ENCODE peak calls at places on chromosome 1, in four cellular contexts. W is HepG2; O is AG04449; Q is CD8-positive, alpha-beta memory T cell. T is an unnamed sample.

GRCh38 chr1:208803371-208803811 is 559.2 kb upstream of the PLXNA2 start:
- DNase-seq in W (no peak), O (no peak), Q (no peak), T (no peak)

GRCh38 chr1:115729765-115730164 is 38.7 kb downstream of the CASQ2 start:
- DNase-seq in W (no peak), O (no peak), Q (no peak), T (no peak)

GRCh38 chr1:227315500-227316346 is 2.6 kb downstream of the CDC42BPA start:
- DNase-seq in W (peak; percentile 79), O (no peak), Q (no peak), T (peak; percentile 38)

GRCh38 chr1:234533975-234534876 is 55.2 kb upstream of the TARBP1 start:
- DNase-seq in W (no peak), O (peak; percentile 98), Q (no peak), T (peak; percentile 99)

GRCh38 chr1:225963735-225964530 is 22.9 kb upstream of the LEFTY2 start:
- DNase-seq in W (no peak), O (no peak), Q (no peak), T (no peak)

GRCh38 chr1:184827600-184828368 is 73.1 kb upstream of the EDEM3 start:
- DNase-seq in W (no peak), O (no peak), Q (no peak), T (peak; percentile 83)

GRCh38 chr1:65724151-65724550 is 68.5 kb upstream of the PDE4B start:
- DNase-seq in W (no peak), O (no peak), Q (no peak), T (no peak)

GRCh38 chr1:115189814-115190541 is 100.7 kb upstream of the TSPAN2 start:
- DNase-seq in W (no peak), O (peak; percentile 94), Q (no peak), T (peak; percentile 85)

GRCh38 chr1:92486251-92487077 is at the start of gene GFI1:
- DNase-seq in W (peak; percentile 49), O (no peak), Q (peak; percentile 56), T (no peak)

DNA sequence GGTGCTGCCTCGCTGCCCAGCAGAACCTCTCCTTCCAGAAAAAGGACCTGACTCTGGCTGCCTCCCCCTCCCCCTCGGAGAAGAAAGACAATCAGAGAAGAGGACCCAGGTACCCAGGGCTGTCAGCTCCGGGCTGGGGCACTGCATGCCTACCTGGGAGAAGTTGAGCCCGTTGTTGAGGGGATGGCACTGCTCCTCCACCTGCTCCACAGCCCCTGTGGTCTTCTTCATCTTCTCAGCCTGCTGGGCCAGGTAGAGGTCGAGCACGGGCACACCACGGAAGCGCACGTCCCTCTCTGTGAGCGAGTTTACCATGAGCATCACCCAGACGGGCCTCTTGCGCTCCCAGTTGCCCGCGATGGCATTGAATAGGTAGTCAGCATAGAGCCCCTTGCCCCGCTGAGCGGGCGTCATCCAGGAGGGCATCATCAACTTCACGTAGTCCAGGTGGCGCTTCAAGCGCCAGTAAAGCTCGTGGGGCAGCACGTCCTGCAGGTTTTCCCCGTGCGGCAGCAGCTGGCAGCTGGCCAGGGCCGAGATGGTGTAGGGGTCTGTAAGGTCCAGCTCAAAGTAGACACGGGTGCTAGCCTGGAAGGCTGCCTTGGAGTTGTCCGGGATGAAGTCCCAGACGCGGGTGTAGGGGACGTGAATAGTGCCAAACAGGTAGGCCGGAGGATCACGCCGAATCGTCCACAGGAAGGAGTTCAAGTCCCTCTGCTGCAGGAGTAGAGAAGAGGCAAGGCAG is 3.1 kb downstream of the TRABD2B start:
- DNase-seq in W (no peak), O (no peak), Q (no peak), T (no peak)
- H3K4me3 ChIP-seq in W (no peak overlapping the region), O (no peak overlapping the region), Q (no peak overlapping the region), T (no peak overlapping the region)

DNA sequence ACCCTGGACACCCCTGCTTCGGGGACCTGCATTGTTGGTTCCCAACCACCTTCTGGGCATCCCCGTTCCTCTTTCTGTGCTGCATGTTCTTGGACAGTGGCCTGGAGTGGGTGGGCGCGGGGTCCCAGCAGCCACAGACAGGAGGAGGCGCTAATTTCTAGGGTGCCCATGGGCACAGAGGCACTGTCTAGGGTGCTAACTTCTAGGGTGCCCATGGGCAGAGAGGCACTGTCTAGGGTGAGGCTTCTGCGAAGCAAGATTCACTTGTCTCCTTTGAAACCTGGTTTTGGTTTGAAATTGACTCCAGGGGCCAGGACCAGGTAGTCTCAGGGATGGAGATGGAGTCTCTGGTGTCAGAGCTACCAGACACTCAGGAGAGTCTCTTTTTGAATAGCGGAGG is 815 bp upstream of the MEGF6 start:
- DNase-seq in W (no peak), O (no peak), Q (no peak), T (no peak)
- H3K4me3 ChIP-seq in W (peak overlapping the region; percentile 61), O (no peak overlapping the region), Q (no peak overlapping the region), T (no peak overlapping the region)

GRCh38 chr1:182601926-182602325 is 2.3 kb downstream of the RGS16 start:
- DNase-seq in W (no peak), O (no peak), Q (no peak), T (no peak)

GRCh38 chr1:182604128-182604834 is at the start of gene RGS16:
- DNase-seq in W (no peak), O (no peak), Q (peak; percentile 84), T (no peak)

GRCh38 chr1:182603646-182604127 is 502 bp downstream of the RGS16 start:
- DNase-seq in W (no peak), O (no peak), Q (no peak), T (no peak)

GRCh38 chr1:182601416-182601786 is 2.8 kb downstream of the RGS16 start:
- DNase-seq in W (peak; percentile 75), O (no peak), Q (peak; percentile 59), T (no peak)

DNA sequence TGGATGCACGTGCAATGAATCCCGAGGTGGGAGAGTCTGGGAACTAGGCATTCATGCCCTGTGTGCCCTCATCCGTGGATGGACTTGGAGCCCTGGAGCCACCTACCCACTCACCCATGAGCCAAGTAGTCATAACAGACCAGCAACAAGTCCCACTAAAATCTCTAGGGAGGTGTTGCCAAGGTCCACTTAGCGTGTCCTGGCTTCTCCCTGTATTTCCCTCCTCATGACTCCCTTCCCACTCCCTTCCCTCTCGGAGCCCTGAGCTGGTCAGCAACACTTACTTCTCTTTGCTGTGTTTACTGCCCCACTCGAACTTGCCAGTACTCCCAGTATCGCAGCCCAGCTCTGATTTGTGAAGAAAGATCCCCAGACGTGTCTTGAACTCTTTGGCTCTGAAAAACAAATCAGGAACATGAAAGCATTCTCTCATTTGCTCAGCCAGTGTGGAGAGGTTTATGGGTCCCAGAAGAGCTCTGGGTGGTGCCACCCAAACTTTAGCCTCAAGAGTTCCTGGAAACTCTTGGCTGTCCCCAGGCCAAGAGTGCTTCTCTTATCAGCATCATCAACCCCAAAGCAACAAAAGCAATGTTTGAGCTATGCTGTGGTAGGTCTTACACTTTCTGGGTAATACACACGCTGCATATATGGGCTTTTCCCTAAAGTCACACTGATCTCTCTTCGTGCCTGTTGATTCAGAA is 1.1 kb downstream of the RGS16 start:
- DNase-seq in W (no peak), O (no peak), Q (no peak), T (no peak)
- H3K4me3 ChIP-seq in W (no peak overlapping the region), O (no peak overlapping the region), Q (no peak overlapping the region), T (peak overlapping the region; percentile 57)

GRCh38 chr1:200437556-200438203 is 27.8 kb upstream of the ZNF281 start:
- DNase-seq in W (no peak), O (no peak), Q (no peak), T (no peak)

GRCh38 chr1:200436436-200436835 is 26.6 kb upstream of the ZNF281 start:
- DNase-seq in W (no peak), O (no peak), Q (no peak), T (no peak)

GRCh38 chr1:200435200-200435780 is 25.5 kb upstream of the ZNF281 start:
- DNase-seq in W (no peak), O (no peak), Q (no peak), T (no peak)

GRCh38 chr1:200438911-200439310 is 29.1 kb upstream of the ZNF281 start:
- DNase-seq in W (no peak), O (no peak), Q (no peak), T (no peak)

DNA sequence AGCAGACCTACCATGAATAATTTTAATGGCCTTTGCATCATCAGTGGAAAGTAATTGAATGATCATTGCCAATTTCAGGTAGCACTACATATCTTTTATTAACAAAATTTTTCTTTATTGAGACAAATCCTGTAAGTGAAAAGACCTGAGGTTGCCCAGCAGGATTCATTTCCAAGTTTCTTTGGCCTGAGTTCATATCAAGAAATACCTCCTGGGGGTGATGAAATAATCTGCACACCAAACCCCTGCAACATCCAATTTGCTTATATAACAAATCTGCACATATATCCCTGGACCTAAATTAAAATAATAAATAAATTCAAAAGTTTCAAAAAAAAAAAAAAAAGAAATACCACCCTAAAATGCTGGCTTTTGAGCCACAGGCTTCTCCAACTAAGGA is 27.3 kb upstream of the ZNF281 start:
- DNase-seq in W (no peak), O (no peak), Q (no peak), T (no peak)
- H3K4me3 ChIP-seq in W (no peak overlapping the region), O (no peak overlapping the region), Q (no peak overlapping the region), T (no peak overlapping the region)

GRCh38 chr1:47596328-47596727 is 158.5 kb downstream of the FOXD2 start:
- DNase-seq in W (no peak), O (no peak), Q (no peak), T (no peak)
- H3K4me3 ChIP-seq in W (no peak overlapping the region), O (no peak overlapping the region), Q (no peak overlapping the region), T (no peak overlapping the region)

DNA sequence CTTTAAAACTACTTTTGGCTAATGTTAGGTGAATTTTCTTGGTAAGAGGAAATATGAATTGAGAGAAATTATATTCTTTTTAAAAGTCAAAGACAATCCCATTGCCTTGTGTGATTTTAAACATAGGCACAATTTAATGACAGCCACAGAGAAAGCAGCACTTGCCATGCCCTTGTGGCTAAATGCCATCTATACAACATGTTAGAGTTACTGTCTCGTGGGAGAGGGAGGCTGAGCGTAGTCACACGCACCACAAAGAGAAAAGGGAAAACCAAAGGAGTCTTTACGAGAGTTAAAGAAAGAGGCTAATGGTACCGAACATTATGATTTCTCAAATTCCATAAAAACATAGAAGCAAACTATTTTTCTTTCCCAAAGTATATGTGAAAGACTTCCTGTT is 537.9 kb downstream of the PTPRC start:
- DNase-seq in W (no peak), O (no peak), Q (no peak), T (no peak)
- H3K4me3 ChIP-seq in W (no peak overlapping the region), O (no peak overlapping the region), Q (no peak overlapping the region), T (no peak overlapping the region)

GRCh38 chr1:14924012-14924452 is 229.5 kb upstream of the TMEM51 start:
- DNase-seq in W (no peak), O (no peak), Q (peak; percentile 7), T (no peak)
- H3K4me3 ChIP-seq in W (peak overlapping the region; percentile 87), O (peak overlapping the region; percentile 70), Q (no peak overlapping the region), T (peak overlapping the region; percentile 58)